ENCODE peak calls at places on chromosomes 16 and 17, in eight cellular contexts. One of them, this sample, is unnamed.

GRCh38 chr16:57992084-57992483 is 8.4 kb downstream of the ZNF319 start:
- DNase-seq in uterus: no peak
- DNase-seq in A549: no peak
- DNase-seq in fibroblast of pulmonary artery: no peak
- DNase-seq in heart right ventricle: no peak
- DNase-seq in lower leg skin: no peak
- DNase-seq in CD8-positive, alpha-beta T cell: no peak
- DNase-seq in progenitor cell of endocrine pancreas: no peak
- DNase-seq in this sample: peak; percentile 37

GRCh38 chr16:2787961-2788360 is 601 bp upstream of the PRSS33 start:
- DNase-seq in A549: no peak
- DNase-seq in uterus: no peak
- DNase-seq in lower leg skin: no peak
- DNase-seq in progenitor cell of endocrine pancreas: no peak
- DNase-seq in heart right ventricle: no peak
- DNase-seq in CD8-positive, alpha-beta T cell: no peak
- DNase-seq in fibroblast of pulmonary artery: no peak
- DNase-seq in this sample: peak; percentile 44

GRCh38 chr17:41710472-41711090 is 1.6 kb upstream of the GAST start:
- DNase-seq in heart right ventricle: no peak
- DNase-seq in lower leg skin: no peak
- DNase-seq in fibroblast of pulmonary artery: peak; percentile 71
- DNase-seq in progenitor cell of endocrine pancreas: no peak
- DNase-seq in A549: peak; percentile 62
- DNase-seq in uterus: no peak
- DNase-seq in CD8-positive, alpha-beta T cell: no peak
- DNase-seq in this sample: no peak

GRCh38 chr16:24850289-24850931 is 4.6 kb downstream of the SLC5A11 start:
- DNase-seq in fibroblast of pulmonary artery: peak; percentile 62
- DNase-seq in A549: no peak
- DNase-seq in lower leg skin: no peak
- DNase-seq in heart right ventricle: no peak
- DNase-seq in progenitor cell of endocrine pancreas: no peak
- DNase-seq in CD8-positive, alpha-beta T cell: no peak
- DNase-seq in uterus: no peak
- DNase-seq in this sample: no peak

GRCh38 chr16:11377156-11377555 is 31.9 kb downstream of the RMI2 start:
- DNase-seq in uterus: no peak
- DNase-seq in CD8-positive, alpha-beta T cell: no peak
- DNase-seq in heart right ventricle: no peak
- DNase-seq in fibroblast of pulmonary artery: no peak
- DNase-seq in A549: no peak
- DNase-seq in lower leg skin: no peak
- DNase-seq in progenitor cell of endocrine pancreas: no peak
- DNase-seq in this sample: no peak

GRCh38 chr17:77634710-77635109 is 323.8 kb upstream of the TNRC6C start:
- DNase-seq in progenitor cell of endocrine pancreas: no peak
- DNase-seq in fibroblast of pulmonary artery: no peak
- DNase-seq in heart right ventricle: no peak
- DNase-seq in CD8-positive, alpha-beta T cell: no peak
- DNase-seq in lower leg skin: no peak
- DNase-seq in A549: no peak
- DNase-seq in uterus: no peak
- DNase-seq in this sample: peak; percentile 29

GRCh38 chr16:12340151-12340733 is 363.7 kb downstream of the SNX29 start:
- DNase-seq in fibroblast of pulmonary artery: peak; percentile 37
- DNase-seq in CD8-positive, alpha-beta T cell: no peak
- DNase-seq in heart right ventricle: no peak
- DNase-seq in lower leg skin: no peak
- DNase-seq in A549: peak; percentile 51
- DNase-seq in progenitor cell of endocrine pancreas: peak; percentile 31
- DNase-seq in uterus: no peak
- DNase-seq in this sample: no peak

GRCh38 chr17:74180336-74180735 is 23.1 kb upstream of the RPL38 start:
- DNase-seq in progenitor cell of endocrine pancreas: no peak
- DNase-seq in uterus: no peak
- DNase-seq in lower leg skin: no peak
- DNase-seq in CD8-positive, alpha-beta T cell: no peak
- DNase-seq in A549: no peak
- DNase-seq in fibroblast of pulmonary artery: no peak
- DNase-seq in heart right ventricle: no peak
- DNase-seq in this sample: peak; percentile 59

DNA sequence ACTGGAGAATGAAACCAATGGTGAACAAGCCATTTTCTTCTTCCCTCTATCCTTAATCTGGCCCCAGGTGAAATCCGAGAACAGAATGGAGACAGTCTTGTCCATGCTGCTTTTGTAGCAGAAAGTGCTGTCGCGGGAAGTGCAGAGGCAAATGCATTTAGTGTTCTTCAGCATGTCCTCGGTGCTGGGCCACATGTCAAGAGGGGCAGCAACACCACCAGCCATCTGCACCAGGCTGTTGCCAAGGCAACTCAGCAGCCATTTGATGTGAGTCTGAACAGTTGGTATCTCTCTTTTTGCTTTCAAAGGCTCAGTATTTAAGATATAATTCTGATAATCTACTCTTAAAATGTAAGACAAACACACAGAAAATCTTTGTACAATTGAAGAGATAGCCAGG is 18.7 kb downstream of the UQCRC2 start:
- DNase-seq in fibroblast of pulmonary artery: no peak
- DNase-seq in uterus: no peak
- DNase-seq in CD8-positive, alpha-beta T cell: no peak
- DNase-seq in A549: no peak
- DNase-seq in lower leg skin: no peak
- DNase-seq in progenitor cell of endocrine pancreas: no peak
- DNase-seq in heart right ventricle: no peak
- DNase-seq in this sample: no peak
- TF ChIP-seq CTCF in fibroblast of pulmonary artery: no peak
- TF ChIP-seq CTCF in uterus: no peak
- TF ChIP-seq CTCF in CD8-positive, alpha-beta T cell: no peak
- TF ChIP-seq CTCF in A549: no peak
- TF ChIP-seq CTCF in lower leg skin: no peak
- TF ChIP-seq CTCF in progenitor cell of endocrine pancreas: no peak
- TF ChIP-seq CTCF in heart right ventricle: no peak
- TF ChIP-seq CTCF in this sample: no peak

GRCh38 chr16:75647138-75647491 is 350 bp downstream of the KARS1 start:
- DNase-seq in heart right ventricle: no peak
- DNase-seq in fibroblast of pulmonary artery: no peak
- DNase-seq in A549: no peak
- DNase-seq in CD8-positive, alpha-beta T cell: no peak
- DNase-seq in uterus: no peak
- DNase-seq in lower leg skin: no peak
- DNase-seq in progenitor cell of endocrine pancreas: no peak
- DNase-seq in this sample: no peak

GRCh38 chr16:75647492-75648264 is at the start of the genes KARS1 and TERF2IP:
- DNase-seq in CD8-positive, alpha-beta T cell: peak; percentile 95
- DNase-seq in A549: peak; percentile 94
- DNase-seq in progenitor cell of endocrine pancreas: peak; percentile 81
- DNase-seq in lower leg skin: peak; percentile 94
- DNase-seq in fibroblast of pulmonary artery: peak; percentile 92
- DNase-seq in uterus: peak; percentile 90
- DNase-seq in heart right ventricle: peak; percentile 92
- DNase-seq in this sample: peak; percentile 97

GRCh38 chr16:75648265-75649076 is 898 bp downstream of the TERF2IP start:
- DNase-seq in CD8-positive, alpha-beta T cell: peak; percentile 91
- DNase-seq in uterus: peak; percentile 79
- DNase-seq in A549: peak; percentile 77
- DNase-seq in lower leg skin: peak; percentile 85
- DNase-seq in fibroblast of pulmonary artery: peak; percentile 75
- DNase-seq in heart right ventricle: peak; percentile 83
- DNase-seq in progenitor cell of endocrine pancreas: peak; percentile 48
- DNase-seq in this sample: peak; percentile 92

GRCh38 chr16:75640598-75640997 is 6.9 kb downstream of the KARS1 start:
- DNase-seq in heart right ventricle: no peak
- DNase-seq in uterus: no peak
- DNase-seq in A549: no peak
- DNase-seq in CD8-positive, alpha-beta T cell: no peak
- DNase-seq in progenitor cell of endocrine pancreas: no peak
- DNase-seq in lower leg skin: no peak
- DNase-seq in fibroblast of pulmonary artery: no peak
- DNase-seq in this sample: no peak

DNA sequence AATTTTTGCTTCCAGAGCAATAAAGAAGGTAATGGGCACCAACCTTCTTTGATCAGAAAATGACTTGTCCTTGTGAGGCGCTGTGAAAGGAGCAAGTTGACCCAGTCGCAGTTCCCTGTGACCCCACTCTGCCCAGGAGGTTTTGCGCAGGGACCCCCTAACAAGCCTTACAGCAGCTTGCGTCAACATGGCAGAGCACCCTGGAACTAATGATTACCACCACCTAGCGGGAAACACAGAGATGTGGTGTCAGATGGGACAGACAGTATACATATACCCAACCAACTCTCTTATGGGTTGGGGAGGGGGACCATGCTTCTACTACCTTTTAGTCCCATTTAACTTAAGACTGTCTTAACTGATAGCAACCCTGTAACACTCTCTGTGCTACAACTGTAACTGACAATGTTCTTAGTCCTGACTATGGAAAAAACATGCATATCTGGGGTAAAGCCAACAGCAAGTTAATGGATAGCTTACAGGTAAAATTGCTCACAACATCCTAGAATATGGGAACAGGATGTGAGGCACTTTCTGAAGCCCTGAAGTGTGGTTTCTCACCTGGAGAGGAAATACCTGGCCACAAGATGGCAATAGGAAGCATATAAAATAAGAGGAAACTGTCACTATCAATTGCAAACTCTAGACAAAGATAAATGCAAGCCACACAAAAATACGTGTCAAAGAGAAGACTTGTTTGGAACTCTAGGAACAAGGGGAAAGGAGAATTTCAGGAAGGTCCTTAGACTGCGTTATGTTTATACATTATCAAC is 3.0 kb downstream of the KARS1 start:
- DNase-seq in heart right ventricle: no peak
- DNase-seq in progenitor cell of endocrine pancreas: no peak
- DNase-seq in lower leg skin: no peak
- DNase-seq in fibroblast of pulmonary artery: no peak
- DNase-seq in CD8-positive, alpha-beta T cell: no peak
- DNase-seq in uterus: no peak
- DNase-seq in A549: no peak
- DNase-seq in this sample: no peak
- TF ChIP-seq CTCF in heart right ventricle: no peak
- TF ChIP-seq CTCF in progenitor cell of endocrine pancreas: no peak
- TF ChIP-seq CTCF in lower leg skin: no peak
- TF ChIP-seq CTCF in fibroblast of pulmonary artery: no peak
- TF ChIP-seq CTCF in CD8-positive, alpha-beta T cell: no peak
- TF ChIP-seq CTCF in uterus: no peak
- TF ChIP-seq CTCF in A549: no peak
- TF ChIP-seq CTCF in this sample: no peak

GRCh38 chr16:85555549-85556455 is 57.3 kb upstream of the GSE1 start:
- DNase-seq in progenitor cell of endocrine pancreas: peak; percentile 42
- DNase-seq in CD8-positive, alpha-beta T cell: peak; percentile 45
- DNase-seq in A549: peak; percentile 18
- DNase-seq in heart right ventricle: peak; percentile 49
- DNase-seq in fibroblast of pulmonary artery: peak; percentile 63
- DNase-seq in uterus: peak; percentile 74
- DNase-seq in lower leg skin: no peak
- DNase-seq in this sample: no peak

GRCh38 chr16:85556456-85557082 is 56.6 kb upstream of the GSE1 start:
- DNase-seq in heart right ventricle: peak; percentile 60
- DNase-seq in CD8-positive, alpha-beta T cell: peak; percentile 76
- DNase-seq in uterus: peak; percentile 57
- DNase-seq in progenitor cell of endocrine pancreas: peak; percentile 35
- DNase-seq in lower leg skin: no peak
- DNase-seq in A549: peak; percentile 16
- DNase-seq in fibroblast of pulmonary artery: no peak
- DNase-seq in this sample: no peak

GRCh38 chr16:85557083-85557975 is 55.8 kb upstream of the GSE1 start:
- DNase-seq in progenitor cell of endocrine pancreas: no peak
- DNase-seq in fibroblast of pulmonary artery: peak; percentile 32
- DNase-seq in heart right ventricle: no peak
- DNase-seq in CD8-positive, alpha-beta T cell: no peak
- DNase-seq in lower leg skin: no peak
- DNase-seq in uterus: peak; percentile 43
- DNase-seq in A549: peak; percentile 32
- DNase-seq in this sample: no peak

GRCh38 chr16:85560932-85561247 is 52.2 kb upstream of the GSE1 start:
- DNase-seq in fibroblast of pulmonary artery: no peak
- DNase-seq in A549: no peak
- DNase-seq in CD8-positive, alpha-beta T cell: no peak
- DNase-seq in lower leg skin: no peak
- DNase-seq in uterus: no peak
- DNase-seq in progenitor cell of endocrine pancreas: no peak
- DNase-seq in heart right ventricle: no peak
- DNase-seq in this sample: no peak

DNA sequence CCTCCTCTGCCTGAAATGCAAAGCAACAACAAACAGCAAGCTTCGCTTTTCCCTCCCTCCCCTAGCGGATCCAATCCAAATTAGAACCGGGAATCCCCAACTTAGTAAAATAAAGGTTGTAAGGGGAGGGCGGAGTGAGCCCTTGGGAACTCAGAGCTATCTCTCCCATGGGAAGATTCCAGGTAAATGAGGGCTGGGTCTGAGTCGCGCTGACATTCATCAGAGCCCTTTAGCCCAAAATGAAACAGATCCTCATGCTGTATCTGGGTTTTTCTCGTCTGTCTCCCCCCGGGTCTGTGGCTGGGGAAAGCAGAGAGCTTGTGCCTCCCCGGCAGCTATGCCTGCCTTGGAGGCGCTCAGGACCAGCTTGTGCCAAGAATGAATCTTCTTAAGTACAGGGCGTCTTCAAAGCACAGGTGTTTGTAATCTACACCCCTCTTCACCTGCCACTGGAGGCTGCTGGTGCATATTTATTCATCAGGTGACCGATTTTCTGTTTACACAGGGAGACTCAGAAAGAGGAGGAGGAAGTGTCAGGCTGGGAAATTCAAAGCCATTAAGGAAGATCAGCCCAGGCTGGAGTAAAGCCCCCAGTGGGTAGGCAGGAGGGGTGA is 55.0 kb upstream of the GSE1 start:
- DNase-seq in uterus: no peak
- DNase-seq in progenitor cell of endocrine pancreas: no peak
- DNase-seq in A549: no peak
- DNase-seq in fibroblast of pulmonary artery: no peak
- DNase-seq in CD8-positive, alpha-beta T cell: no peak
- DNase-seq in heart right ventricle: no peak
- DNase-seq in lower leg skin: no peak
- DNase-seq in this sample: no peak
- TF ChIP-seq CTCF in uterus: no peak
- TF ChIP-seq CTCF in progenitor cell of endocrine pancreas: peak; percentile 4
- TF ChIP-seq CTCF in A549: no peak
- TF ChIP-seq CTCF in fibroblast of pulmonary artery: no peak
- TF ChIP-seq CTCF in CD8-positive, alpha-beta T cell: no peak
- TF ChIP-seq CTCF in heart right ventricle: no peak
- TF ChIP-seq CTCF in lower leg skin: no peak
- TF ChIP-seq CTCF in this sample: no peak

DNA sequence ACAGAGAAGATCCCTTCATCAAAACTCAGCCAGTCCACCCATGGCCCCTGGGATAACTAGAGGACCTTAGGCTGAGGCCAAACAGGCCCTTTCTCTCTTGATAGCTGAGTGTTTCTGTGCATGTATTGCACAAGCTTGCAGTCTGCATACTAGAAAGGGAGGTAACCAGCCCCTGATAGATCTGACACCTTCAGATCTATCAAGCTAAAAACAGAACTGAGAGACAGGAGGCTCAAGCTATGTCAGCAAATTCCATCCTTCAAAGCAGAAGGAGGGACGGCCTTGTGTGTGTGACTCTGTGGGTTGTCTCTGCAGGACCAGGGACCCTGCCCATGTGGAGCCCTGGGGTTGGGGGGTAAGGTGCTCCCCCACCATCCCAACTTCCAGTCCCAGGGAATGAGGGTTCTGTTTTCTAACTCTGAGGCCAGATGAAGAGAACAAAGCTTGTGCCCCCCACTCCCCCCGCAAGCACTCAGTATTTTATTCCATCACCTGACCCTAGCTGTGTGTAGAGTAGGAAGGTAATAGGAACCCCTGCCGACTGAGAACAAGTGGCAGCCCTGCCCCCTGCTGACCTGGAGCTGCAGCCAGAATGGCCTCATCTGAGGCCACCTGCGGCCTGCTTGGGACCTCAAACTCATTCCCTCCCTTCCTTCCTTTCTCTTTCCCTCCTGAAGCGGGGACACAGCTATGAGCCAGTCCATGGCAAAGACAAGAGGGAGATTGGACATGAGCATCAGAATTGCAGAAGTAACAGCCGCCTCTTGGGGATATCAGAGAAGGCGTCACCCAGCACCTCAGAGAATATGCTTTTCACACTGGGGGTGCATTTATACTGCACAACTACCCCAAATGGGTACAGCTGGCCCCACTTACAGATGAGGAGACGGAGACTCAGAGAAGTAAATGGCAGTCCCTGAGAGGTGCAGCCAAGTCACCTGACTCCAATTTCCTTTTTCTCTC is 63.7 kb downstream of the SMPD3 start:
- DNase-seq in uterus: no peak
- DNase-seq in lower leg skin: no peak
- DNase-seq in heart right ventricle: no peak
- DNase-seq in fibroblast of pulmonary artery: no peak
- DNase-seq in progenitor cell of endocrine pancreas: no peak
- DNase-seq in CD8-positive, alpha-beta T cell: no peak
- DNase-seq in A549: no peak
- DNase-seq in this sample: peak; percentile 33
- TF ChIP-seq CTCF in uterus: no peak
- TF ChIP-seq CTCF in lower leg skin: no peak
- TF ChIP-seq CTCF in heart right ventricle: no peak
- TF ChIP-seq CTCF in fibroblast of pulmonary artery: no peak
- TF ChIP-seq CTCF in progenitor cell of endocrine pancreas: peak; percentile 28
- TF ChIP-seq CTCF in CD8-positive, alpha-beta T cell: no peak
- TF ChIP-seq CTCF in A549: no peak
- TF ChIP-seq CTCF in this sample: no peak